ENCODE peak calls at places on chromosomes 12 and 14, in six cellular contexts. One of them, this sample, is unnamed.

GRCh38 chr12:75628916-75629315 is 117.5 kb upstream of the KRR1 start:
- DNase-seq in breast epithelium: no peak
- DNase-seq in spleen: no peak
- DNase-seq in body of pancreas: no peak
- DNase-seq in pancreas: no peak
- DNase-seq in adrenal gland: no peak
- DNase-seq in this sample: no peak

GRCh38 chr12:77097846-77098245 is 32.5 kb upstream of the E2F7 start:
- DNase-seq in body of pancreas: no peak
- DNase-seq in adrenal gland: no peak
- DNase-seq in breast epithelium: no peak
- DNase-seq in spleen: no peak
- DNase-seq in pancreas: no peak
- DNase-seq in this sample: no peak

GRCh38 chr12:14961466-14962155 is at the start of gene ARHGDIB:
- DNase-seq in spleen: peak
- DNase-seq in pancreas: no peak
- DNase-seq in adrenal gland: no peak
- DNase-seq in body of pancreas: peak
- DNase-seq in breast epithelium: peak
- DNase-seq in this sample: no peak

GRCh38 chr14:106694638-106695393 is 1168.4 kb downstream of the TMEM121 start:
- DNase-seq in body of pancreas: no peak
- DNase-seq in breast epithelium: no peak
- DNase-seq in adrenal gland: no peak
- DNase-seq in pancreas: no peak
- DNase-seq in spleen: peak
- DNase-seq in this sample: no peak

GRCh38 chr12:115543269-115543668 is 734.2 kb downstream of the MED13L start:
- DNase-seq in body of pancreas: no peak
- DNase-seq in breast epithelium: no peak
- DNase-seq in adrenal gland: no peak
- DNase-seq in pancreas: no peak
- DNase-seq in spleen: no peak
- DNase-seq in this sample: no peak

GRCh38 chr14:61368061-61368710 is 46.8 kb downstream of the PRKCH start:
- DNase-seq in adrenal gland: no peak
- DNase-seq in pancreas: no peak
- DNase-seq in spleen: no peak
- DNase-seq in breast epithelium: no peak
- DNase-seq in body of pancreas: no peak
- DNase-seq in this sample: no peak

GRCh38 chr14:99230271-99231141 is 41.5 kb downstream of the BCL11B start:
- DNase-seq in adrenal gland: no peak
- DNase-seq in pancreas: no peak
- DNase-seq in spleen: peak
- DNase-seq in breast epithelium: peak
- DNase-seq in body of pancreas: no peak
- DNase-seq in this sample: no peak

GRCh38 chr12:85275359-85275758 is 4.7 kb upstream of the ALX1 start:
- DNase-seq in adrenal gland: no peak
- DNase-seq in body of pancreas: no peak
- DNase-seq in breast epithelium: no peak
- DNase-seq in pancreas: no peak
- DNase-seq in spleen: no peak
- DNase-seq in this sample: no peak

GRCh38 chr12:9707864-9708808 is 24.8 kb downstream of the CLECL1 start:
- DNase-seq in pancreas: peak
- DNase-seq in body of pancreas: peak
- DNase-seq in spleen: peak
- DNase-seq in breast epithelium: no peak
- DNase-seq in adrenal gland: peak
- DNase-seq in this sample: no peak

GRCh38 chr14:68168460-68169109 is 349.0 kb downstream of the RAD51B start:
- DNase-seq in pancreas: no peak
- DNase-seq in body of pancreas: no peak
- DNase-seq in breast epithelium: no peak
- DNase-seq in spleen: no peak
- DNase-seq in adrenal gland: no peak
- DNase-seq in this sample: no peak

GRCh38 chr12:7934560-7935463 is 1.2 kb downstream of the SLC2A3 start:
- DNase-seq in body of pancreas: no peak
- DNase-seq in adrenal gland: no peak
- DNase-seq in spleen: no peak
- DNase-seq in pancreas: no peak
- DNase-seq in breast epithelium: no peak
- DNase-seq in this sample: no peak

GRCh38 chr14:89469210-89470198 is 52.5 kb upstream of the FOXN3 start:
- DNase-seq in pancreas: no peak
- DNase-seq in breast epithelium: no peak
- DNase-seq in body of pancreas: no peak
- DNase-seq in spleen: peak
- DNase-seq in adrenal gland: no peak
- DNase-seq in this sample: no peak

GRCh38 chr12:43271659-43272058 is 280.3 kb downstream of the ADAMTS20 start:
- DNase-seq in pancreas: no peak
- DNase-seq in body of pancreas: no peak
- DNase-seq in breast epithelium: no peak
- DNase-seq in adrenal gland: no peak
- DNase-seq in spleen: no peak
- DNase-seq in this sample: no peak
- H3K27ac ChIP-seq in pancreas: no peak
- H3K27ac ChIP-seq in body of pancreas: no peak
- H3K27ac ChIP-seq in breast epithelium: no peak
- H3K27ac ChIP-seq in adrenal gland: no peak
- H3K27ac ChIP-seq in spleen: peak
- H3K27ac ChIP-seq in this sample: no peak

GRCh38 chr12:11836964-11837286 is 187.5 kb downstream of the ETV6 start:
- DNase-seq in body of pancreas: no peak
- DNase-seq in spleen: no peak
- DNase-seq in pancreas: no peak
- DNase-seq in breast epithelium: no peak
- DNase-seq in adrenal gland: no peak
- DNase-seq in this sample: no peak
- H3K27ac ChIP-seq in body of pancreas: no peak
- H3K27ac ChIP-seq in spleen: peak
- H3K27ac ChIP-seq in pancreas: no peak
- H3K27ac ChIP-seq in breast epithelium: no peak
- H3K27ac ChIP-seq in adrenal gland: no peak
- H3K27ac ChIP-seq in this sample: peak

GRCh38 chr12:52035926-52036325 is 15.3 kb upstream of the NR4A1 start:
- DNase-seq in spleen: no peak
- DNase-seq in breast epithelium: no peak
- DNase-seq in adrenal gland: no peak
- DNase-seq in pancreas: no peak
- DNase-seq in body of pancreas: no peak
- DNase-seq in this sample: no peak

GRCh38 chr12:52036587-52037171 is 14.6 kb upstream of the NR4A1 start:
- DNase-seq in body of pancreas: peak
- DNase-seq in adrenal gland: peak
- DNase-seq in pancreas: peak
- DNase-seq in spleen: peak
- DNase-seq in breast epithelium: peak
- DNase-seq in this sample: peak

GRCh38 chr12:52032431-52032796 is 18.8 kb upstream of the NR4A1 start:
- DNase-seq in body of pancreas: peak
- DNase-seq in adrenal gland: peak
- DNase-seq in pancreas: peak
- DNase-seq in spleen: no peak
- DNase-seq in breast epithelium: peak
- DNase-seq in this sample: no peak

GRCh38 chr12:52032797-52033505 is 18.3 kb upstream of the NR4A1 start:
- DNase-seq in pancreas: peak
- DNase-seq in body of pancreas: peak
- DNase-seq in spleen: peak
- DNase-seq in adrenal gland: peak
- DNase-seq in breast epithelium: peak
- DNase-seq in this sample: peak

DNA sequence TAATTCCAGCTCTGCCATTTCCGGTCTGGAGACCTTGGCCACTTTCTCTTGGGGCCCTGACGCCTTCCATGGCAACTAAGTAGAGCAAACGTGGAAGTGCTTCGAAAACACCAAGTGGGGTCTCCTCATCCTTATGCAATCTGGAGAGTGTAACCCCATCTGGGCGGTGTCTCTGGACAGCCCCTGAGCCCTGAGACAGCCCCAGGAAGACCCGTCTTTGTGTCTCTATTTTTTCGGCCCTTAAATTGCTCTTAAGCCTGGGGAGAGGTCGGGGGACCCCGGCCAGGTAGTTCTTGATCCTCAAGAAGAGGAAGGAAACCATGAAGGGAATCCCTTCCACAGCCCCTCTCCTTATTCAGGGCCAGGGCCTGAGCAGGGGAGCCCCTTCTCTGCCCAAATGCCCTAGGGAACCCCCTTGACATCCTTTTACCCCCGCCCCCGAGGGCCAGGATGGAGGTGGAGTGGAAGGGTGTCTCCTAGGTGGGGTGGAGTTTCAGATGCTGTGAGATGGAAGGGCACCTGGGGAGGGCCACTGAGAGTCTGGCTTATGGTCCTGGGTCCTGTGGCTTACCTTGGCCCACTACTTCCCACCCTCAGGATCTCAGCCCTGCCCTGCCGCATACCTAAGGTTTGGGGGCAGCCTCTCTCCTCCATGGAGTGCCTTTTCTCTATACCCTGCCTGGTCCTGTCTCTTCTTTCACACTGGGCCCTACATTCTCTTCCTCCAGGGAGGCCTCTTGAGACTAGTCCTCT is 17.6 kb upstream of the NR4A1 start:
- DNase-seq in breast epithelium: no peak
- DNase-seq in body of pancreas: no peak
- DNase-seq in pancreas: peak
- DNase-seq in adrenal gland: peak
- DNase-seq in spleen: no peak
- DNase-seq in this sample: no peak
- H3K27ac ChIP-seq in breast epithelium: peak
- H3K27ac ChIP-seq in body of pancreas: peak
- H3K27ac ChIP-seq in pancreas: peak
- H3K27ac ChIP-seq in adrenal gland: peak
- H3K27ac ChIP-seq in spleen: peak
- H3K27ac ChIP-seq in this sample: peak

DNA sequence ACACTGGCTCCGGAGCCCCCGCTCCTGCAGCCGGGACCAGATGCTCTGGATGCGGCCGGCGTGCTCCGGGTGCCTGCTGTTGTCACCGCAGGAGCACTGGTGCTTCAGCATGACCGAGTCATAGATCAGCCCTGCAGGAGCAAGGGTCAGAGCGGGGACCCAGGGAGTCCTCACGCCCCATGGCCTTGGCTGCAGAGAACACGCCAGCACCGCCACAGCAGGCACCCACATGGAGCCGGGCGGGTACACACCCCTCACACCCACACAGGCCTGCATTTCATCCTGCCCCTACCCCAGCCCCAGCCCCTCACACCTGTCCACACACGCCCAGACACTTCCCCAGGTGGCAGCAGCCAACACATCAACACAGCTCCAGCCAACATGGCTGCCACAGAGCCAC is 18.8 kb downstream of the SLC48A1 start:
- DNase-seq in pancreas: no peak
- DNase-seq in body of pancreas: no peak
- DNase-seq in spleen: peak
- DNase-seq in adrenal gland: no peak
- DNase-seq in breast epithelium: no peak
- DNase-seq in this sample: no peak
- H3K27ac ChIP-seq in pancreas: no peak
- H3K27ac ChIP-seq in body of pancreas: no peak
- H3K27ac ChIP-seq in spleen: no peak
- H3K27ac ChIP-seq in adrenal gland: no peak
- H3K27ac ChIP-seq in breast epithelium: peak
- H3K27ac ChIP-seq in this sample: no peak

DNA sequence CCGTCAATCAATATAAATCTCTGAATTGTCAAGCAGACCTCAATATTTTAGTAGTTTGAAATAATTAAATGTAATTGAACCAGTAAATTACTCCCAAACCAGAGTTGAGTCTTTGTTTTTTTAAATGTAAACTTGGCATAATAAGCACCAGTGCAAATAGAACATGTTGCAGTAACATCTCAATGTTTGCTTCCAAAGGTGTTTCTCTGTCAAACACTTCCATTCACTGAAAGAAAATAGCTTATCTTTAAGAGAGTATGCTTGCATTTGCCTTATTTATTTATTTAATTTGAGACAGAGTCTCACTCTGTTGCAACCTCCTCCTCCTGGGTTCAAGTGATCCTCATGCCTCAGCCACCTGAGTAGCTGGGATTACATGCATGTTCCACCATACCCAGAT is 39.9 kb upstream of the EGLN3 start:
- DNase-seq in breast epithelium: no peak
- DNase-seq in spleen: no peak
- DNase-seq in body of pancreas: no peak
- DNase-seq in adrenal gland: no peak
- DNase-seq in pancreas: no peak
- DNase-seq in this sample: no peak
- H3K27ac ChIP-seq in breast epithelium: no peak
- H3K27ac ChIP-seq in spleen: no peak
- H3K27ac ChIP-seq in body of pancreas: no peak
- H3K27ac ChIP-seq in adrenal gland: no peak
- H3K27ac ChIP-seq in pancreas: no peak
- H3K27ac ChIP-seq in this sample: no peak

DNA sequence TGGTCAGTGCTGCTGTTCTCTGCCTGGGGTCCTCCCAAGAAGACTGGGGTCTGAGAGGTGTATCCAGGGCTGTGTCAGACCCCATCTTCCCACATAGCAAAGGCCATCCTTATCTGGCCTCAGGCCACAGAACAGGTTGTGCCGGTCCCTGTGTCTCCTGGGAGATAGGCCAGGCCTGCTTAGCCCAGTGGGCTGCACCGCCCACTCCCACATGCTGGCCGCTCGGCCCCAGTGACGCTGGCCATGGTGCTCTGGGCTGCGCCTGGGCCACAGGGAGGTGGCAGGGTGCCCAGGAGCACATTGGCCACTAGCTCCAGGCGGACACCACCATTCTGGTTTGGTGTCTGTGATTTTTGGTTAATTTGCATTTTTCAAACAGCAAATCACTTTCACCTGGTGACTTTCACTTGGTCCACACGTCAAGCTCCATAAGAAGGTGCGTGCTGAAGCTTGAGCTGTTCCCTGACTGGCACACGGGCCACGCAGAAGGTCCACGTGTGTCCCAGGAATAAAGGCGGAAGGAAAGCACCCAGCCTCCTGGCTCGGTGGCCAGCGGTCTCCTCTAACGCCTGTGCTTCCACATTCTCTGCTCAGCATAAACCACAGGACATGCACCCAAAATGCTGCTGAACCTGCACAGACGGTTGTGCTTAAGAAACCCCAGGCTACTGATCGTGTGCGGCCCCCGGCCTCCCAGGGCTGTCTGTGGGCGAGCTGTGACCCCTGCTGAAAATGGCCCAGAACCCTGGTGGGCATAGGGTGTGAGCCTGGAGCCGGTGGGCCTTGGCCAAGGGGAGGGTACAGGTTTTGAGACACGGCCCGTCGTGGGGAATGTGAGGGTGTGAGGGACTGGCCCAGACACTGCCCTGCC is 4.6 kb downstream of the FBRSL1 start:
- DNase-seq in adrenal gland: peak
- DNase-seq in breast epithelium: peak
- DNase-seq in body of pancreas: peak
- DNase-seq in spleen: no peak
- DNase-seq in pancreas: peak
- DNase-seq in this sample: no peak
- H3K27ac ChIP-seq in adrenal gland: no peak
- H3K27ac ChIP-seq in breast epithelium: peak
- H3K27ac ChIP-seq in body of pancreas: peak
- H3K27ac ChIP-seq in spleen: peak
- H3K27ac ChIP-seq in pancreas: peak
- H3K27ac ChIP-seq in this sample: no peak

This sample was measured in dorsolateral prefrontal cortex.